ENCODE peak calls at places on chromosomes 1 and 21, in eight cellular contexts. X, H, R, F, U, P, M and O are unnamed samples.

GRCh38 chr1:29317063-29317915 is 81.0 kb downstream of the PTPRU start:
- DNase-seq in X (no peak), P (no peak), U (no peak), R (no peak), H (no peak), F (peak; percentile 55), M (no peak), O (no peak)

GRCh38 chr1:25861316-25862286 is 2.3 kb upstream of the AUNIP start:
- DNase-seq in X (no peak), U (no peak), F (peak; percentile 47), R (no peak), M (no peak), H (no peak), P (no peak), O (no peak)

GRCh38 chr1:38004284-38005101 is 821 bp downstream of the FHL3 start:
- DNase-seq in X (no peak), M (no peak), U (no peak), P (no peak), R (no peak), F (no peak), H (no peak), O (peak; percentile 67)

GRCh38 chr1:65421341-65422174 is 1.1 kb downstream of the LEPR start:
- DNase-seq in X (no peak), R (no peak), H (no peak), P (no peak), F (no peak), M (no peak), U (no peak), O (no peak)

GRCh38 chr1:169682077-169682476 is 29.3 kb downstream of the SELL start:
- DNase-seq in H (no peak), R (peak; percentile 45), M (no peak), X (no peak), F (no peak), P (no peak), U (no peak), O (no peak)

GRCh38 chr1:22487781-22488180 is 36.1 kb downstream of the ZBTB40 start:
- DNase-seq in X (no peak), P (no peak), F (no peak), H (no peak), U (no peak), R (no peak), M (no peak), O (no peak)

GRCh38 chr1:3060112-3060511 is 8.9 kb upstream of the PRDM16 start:
- DNase-seq in H (no peak), M (no peak), U (no peak), R (no peak), F (no peak), X (no peak), P (peak; percentile 19), O (peak; percentile 33)

GRCh38 chr1:62784509-62785365 is 805 bp downstream of the ATG4C start:
- DNase-seq in R (no peak), H (no peak), M (no peak), P (no peak), F (no peak), U (no peak), X (no peak), O (no peak)

GRCh38 chr21:38341546-38342012 is 84.8 kb downstream of the KCNJ15 start:
- DNase-seq in M (no peak), P (no peak), H (no peak), U (peak; percentile 14), R (no peak), X (no peak), F (no peak), O (no peak)

GRCh38 chr1:44267438-44267837 is 54.2 kb downstream of the DMAP1 start:
- DNase-seq in M (no peak), R (no peak), F (no peak), U (no peak), X (no peak), H (peak; percentile 90), P (no peak), O (no peak)

GRCh38 chr1:6108937-6109636 is 63.4 kb downstream of the KCNAB2 start:
- DNase-seq in U (no peak), M (no peak), P (no peak), F (peak; percentile 78), R (peak; percentile 64), X (no peak), H (peak; percentile 55), O (peak; percentile 87)

GRCh38 chr1:24362982-24363614 is 43.9 kb downstream of the GRHL3 start:
- DNase-seq in M (no peak), F (no peak), P (no peak), H (no peak), R (no peak), X (no peak), U (no peak), O (no peak)

GRCh38 chr1:108107658-108108057 is 92.5 kb downstream of the SLC25A24 start:
- DNase-seq in P (peak; percentile 64), H (no peak), X (no peak), F (no peak), U (no peak), M (no peak), R (no peak), O (no peak)

GRCh38 chr1:168913711-168914463 is 184.9 kb upstream of the DPT start:
- DNase-seq in H (no peak), F (no peak), M (no peak), U (no peak), X (no peak), R (no peak), P (no peak), O (no peak)

GRCh38 chr1:2948001-2948750 is 73.1 kb upstream of the ACTRT2 start:
- DNase-seq in F (peak; percentile 67), U (no peak), M (no peak), R (no peak), H (peak; percentile 30), X (no peak), P (no peak), O (peak; percentile 85)

GRCh38 chr1:180098242-180098995 is 56.2 kb upstream of the QSOX1 start:
- DNase-seq in P (no peak), U (no peak), F (no peak), X (no peak), M (no peak), H (no peak), R (no peak), O (no peak)

GRCh38 chr1:115364044-115364775 is 26.2 kb upstream of the NGF start:
- DNase-seq in F (no peak), R (no peak), X (no peak), U (no peak), M (no peak), P (no peak), H (no peak), O (no peak)

GRCh38 chr1:246350745-246351144 is 156.3 kb downstream of the SMYD3 start:
- DNase-seq in M (no peak), F (no peak), U (no peak), X (no peak), P (no peak), H (no peak), R (no peak), O (no peak)

GRCh38 chr1:246351726-246352125 is 155.4 kb downstream of the SMYD3 start:
- DNase-seq in U (no peak), R (no peak), X (no peak), M (no peak), P (no peak), H (no peak), F (peak; percentile 40), O (no peak)

GRCh38 chr1:246355421-246356230 is 151.5 kb downstream of the SMYD3 start:
- DNase-seq in R (peak; percentile 46), X (no peak), U (no peak), M (no peak), F (no peak), H (no peak), P (no peak), O (peak; percentile 68)
- TF ChIP-seq CTCF in R (peak; percentile 41), X (no peak), U (no peak), M (no peak), F (no peak), H (no peak), P (no peak), O (peak; percentile 35)

GRCh38 chr1:81619156-81619555 is 181.6 kb upstream of the ADGRL2 start:
- DNase-seq in X (no peak), R (no peak), F (no peak), H (no peak), U (no peak), P (no peak), M (no peak), O (no peak)

GRCh38 chr1:81613803-81614202 is 186.9 kb upstream of the ADGRL2 start:
- DNase-seq in F (no peak), X (no peak), H (no peak), U (no peak), M (no peak), P (no peak), R (no peak), O (no peak)

GRCh38 chr1:81617308-81618027 is 183.3 kb upstream of the ADGRL2 start:
- DNase-seq in M (no peak), X (no peak), U (no peak), R (peak; percentile 18), H (no peak), P (no peak), F (no peak), O (no peak)
- TF ChIP-seq CTCF in M (no peak), X (no peak), U (no peak), R (peak; percentile 23), H (no peak), P (no peak), F (no peak), O (no peak)

GRCh38 chr1:57485643-57486042 is 61.8 kb upstream of the DAB1 start:
- DNase-seq in H (no peak), U (no peak), F (no peak), P (no peak), X (no peak), M (no peak), R (no peak), O (no peak)

GRCh38 chr1:57483954-57484353 is 60.1 kb upstream of the DAB1 start:
- DNase-seq in P (no peak), R (no peak), X (no peak), M (no peak), U (no peak), H (no peak), F (no peak), O (no peak)

GRCh38 chr1:57494679-57495078 is 70.8 kb upstream of the DAB1 start:
- DNase-seq in M (no peak), P (no peak), U (no peak), R (no peak), F (no peak), H (no peak), X (no peak), O (no peak)

GRCh38 chr1:57492846-57493245 is 69.0 kb upstream of the DAB1 start:
- DNase-seq in R (no peak), F (no peak), P (no peak), M (no peak), U (no peak), H (no peak), X (no peak), O (no peak)

GRCh38 chr1:57489342-57490036 is 65.6 kb upstream of the DAB1 start:
- DNase-seq in F (no peak), M (no peak), H (no peak), P (no peak), R (no peak), X (no peak), U (no peak), O (no peak)
- TF ChIP-seq CTCF in F (no peak), M (no peak), H (no peak), P (no peak), R (no peak), X (no peak), U (no peak), O (peak; percentile 19)

DNA sequence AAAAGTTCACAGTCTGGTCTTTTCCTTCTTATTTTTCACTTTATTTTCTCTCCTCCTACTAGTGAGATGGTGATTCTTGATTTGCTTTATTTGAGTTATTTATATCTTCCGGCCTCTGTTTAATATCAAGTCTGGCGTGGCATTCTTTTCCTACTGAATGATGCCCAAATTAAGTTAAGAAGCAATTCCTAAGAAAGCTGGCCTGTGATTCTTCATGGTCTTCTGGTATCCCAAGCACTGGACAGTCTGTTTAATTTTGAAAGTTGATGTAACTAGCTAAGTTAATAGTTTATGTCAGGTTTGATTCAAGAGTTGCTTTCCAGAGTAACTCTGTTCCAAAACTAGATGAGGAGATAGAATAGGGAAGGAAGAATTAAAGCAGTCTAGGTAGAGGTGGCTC is 9.2 kb upstream of the ENAH start:
- DNase-seq in P (no peak), F (no peak), X (no peak), M (no peak), H (no peak), R (no peak), U (no peak), O (no peak)
- TF ChIP-seq CTCF in P (no peak), F (no peak), X (no peak), M (no peak), H (no peak), R (no peak), U (no peak), O (no peak)